ENCODE peak calls at places on chromosome 1, in five cellular contexts. One of them, this sample, is unnamed.

GRCh38 chr1:160619742-160620277 is 27.0 kb downstream of the SLAMF1 start:
- DNase-seq in left kidney: no peak
- DNase-seq in H54: no peak
- DNase-seq in AG08395: no peak
- DNase-seq in BJ: no peak
- DNase-seq in this sample: no peak

GRCh38 chr1:229440821-229441537 is 7.1 kb upstream of the ACTA1 start:
- DNase-seq in left kidney: peak
- DNase-seq in H54: peak
- DNase-seq in AG08395: peak
- DNase-seq in BJ: no peak
- DNase-seq in this sample: no peak

GRCh38 chr1:232110281-232111090 is 483.9 kb downstream of the DISC1 start:
- DNase-seq in left kidney: peak
- DNase-seq in H54: no peak
- DNase-seq in AG08395: peak
- DNase-seq in BJ: peak
- DNase-seq in this sample: peak

GRCh38 chr1:188817814-188818213 is 1659.8 kb downstream of the BRINP3 start:
- DNase-seq in left kidney: no peak
- DNase-seq in H54: no peak
- DNase-seq in AG08395: no peak
- DNase-seq in BJ: no peak
- DNase-seq in this sample: no peak

GRCh38 chr1:160359559-160360226 is 7.2 kb upstream of the NHLH1 start:
- DNase-seq in left kidney: no peak
- DNase-seq in H54: no peak
- DNase-seq in AG08395: no peak
- DNase-seq in BJ: no peak
- DNase-seq in this sample: no peak

GRCh38 chr1:150881331-150882070 is 5.1 kb upstream of the ARNT start:
- DNase-seq in left kidney: no peak
- DNase-seq in H54: no peak
- DNase-seq in AG08395: peak
- DNase-seq in BJ: peak
- DNase-seq in this sample: no peak

GRCh38 chr1:225441314-225442119 is 13.7 kb upstream of the LBR start:
- DNase-seq in left kidney: no peak
- DNase-seq in H54: no peak
- DNase-seq in AG08395: no peak
- DNase-seq in BJ: no peak
- DNase-seq in this sample: no peak

GRCh38 chr1:178599745-178600144 is 86.8 kb downstream of the TEX35 start:
- DNase-seq in left kidney: no peak
- DNase-seq in H54: no peak
- DNase-seq in AG08395: no peak
- DNase-seq in BJ: no peak
- DNase-seq in this sample: no peak

GRCh38 chr1:94481473-94481933 is 60.1 kb downstream of the F3 start:
- DNase-seq in left kidney: peak
- DNase-seq in H54: peak
- DNase-seq in AG08395: peak
- DNase-seq in BJ: peak
- DNase-seq in this sample: peak

GRCh38 chr1:204258213-204259115 is 44.7 kb upstream of the GOLT1A start:
- DNase-seq in left kidney: peak
- DNase-seq in H54: peak
- DNase-seq in AG08395: peak
- DNase-seq in BJ: no peak
- DNase-seq in this sample: peak

GRCh38 chr1:246907472-246907871 is 24.3 kb downstream of the AHCTF1 start:
- DNase-seq in left kidney: peak
- DNase-seq in H54: no peak
- DNase-seq in AG08395: peak
- DNase-seq in BJ: no peak
- DNase-seq in this sample: peak

This sample was measured in retina.